ENCODE peak calls at places on chromosomes 12 and 14, in seven cellular contexts. G is tibial nerve, V is body of pancreas, E is stomach, P is lower leg skin, Q is heart left ventricle, D is A549. X is an unnamed sample.

GRCh38 chr14:58732387-58732786 is 94.6 kb downstream of the DACT1 start:
- DNase-seq in G (no peak), V (no peak), E (no peak), P (no peak), Q (no peak), D (no peak), X (no peak)

GRCh38 chr12:20214286-20214685 is 154.1 kb upstream of the PDE3A start:
- DNase-seq in G (no peak), V (no peak), E (no peak), P (no peak), Q (no peak), D (no peak), X (no peak)

GRCh38 chr12:126883737-126884136 is 1383.2 kb upstream of the TMEM132C start:
- DNase-seq in G (no peak), V (peak; percentile 75), E (no peak), P (no peak), Q (peak; percentile 17), D (no peak), X (no peak)

GRCh38 chr14:20986811-20987210 is 3.0 kb upstream of the METTL17 start:
- DNase-seq in G (no peak), V (peak; percentile 25), E (no peak), P (peak; percentile 59), Q (peak; percentile 10), D (peak; percentile 83), X (no peak)

GRCh38 chr12:24244231-24244630 is 294.8 kb upstream of the SOX5 start:
- DNase-seq in G (no peak), V (no peak), E (no peak), P (no peak), Q (no peak), D (no peak), X (no peak)

GRCh38 chr12:122078141-122079037 is at the start of gene MLXIP:
- DNase-seq in G (peak; percentile 89), V (peak; percentile 95), E (peak; percentile 96), P (peak; percentile 91), Q (peak; percentile 95), D (peak; percentile 94), X (peak; percentile 92)

GRCh38 chr14:75832621-75833297 is 149.0 kb downstream of the TGFB3 start:
- DNase-seq in G (no peak), V (peak; percentile 35), E (peak; percentile 58), P (no peak), Q (no peak), D (no peak), X (no peak)

GRCh38 chr12:8860165-8860961 is 37.9 kb downstream of the A2ML1 start:
- DNase-seq in G (peak; percentile 28), V (peak; percentile 47), E (peak; percentile 34), P (no peak), Q (no peak), D (no peak), X (peak; percentile 44)

GRCh38 chr14:92690171-92691011 is 58.0 kb downstream of the LGMN start:
- DNase-seq in G (no peak), V (peak; percentile 72), E (peak; percentile 68), P (no peak), Q (no peak), D (peak; percentile 77), X (peak; percentile 53)

GRCh38 chr14:73526036-73526984 is 10.6 kb upstream of the ACOT1 start:
- DNase-seq in G (no peak), V (peak; percentile 91), E (peak; percentile 84), P (no peak), Q (peak; percentile 60), D (no peak), X (no peak)

GRCh38 chr12:29519585-29520182 is 22.2 kb upstream of the OVCH1 start:
- DNase-seq in G (no peak), V (peak; percentile 31), E (no peak), P (no peak), Q (peak; percentile 13), D (peak; percentile 8), X (peak; percentile 16)

GRCh38 chr12:93974252-93974651 is 174.1 kb upstream of the PLXNC1 start:
- DNase-seq in G (no peak), V (no peak), E (no peak), P (no peak), Q (no peak), D (no peak), X (no peak)

GRCh38 chr12:124761876-124762275 is 101.8 kb downstream of the SCARB1 start:
- DNase-seq in G (no peak), V (no peak), E (no peak), P (no peak), Q (no peak), D (no peak), X (no peak)

GRCh38 chr12:67820694-67821093 is 168.6 kb upstream of the IFNG-AS1 start:
- DNase-seq in G (no peak), V (no peak), E (no peak), P (no peak), Q (no peak), D (no peak), X (no peak)

GRCh38 chr12:65894624-65895023 is 70.3 kb downstream of the HMGA2 start:
- DNase-seq in G (no peak), V (no peak), E (no peak), P (no peak), Q (no peak), D (no peak), X (no peak)

GRCh38 chr12:131418884-131419283 is 292.0 kb upstream of the SFSWAP start:
- DNase-seq in G (no peak), V (no peak), E (no peak), P (no peak), Q (no peak), D (no peak), X (no peak)

GRCh38 chr14:60859525-60859924 is 121.4 kb downstream of the TRMT5 start:
- DNase-seq in G (no peak), V (no peak), E (no peak), P (no peak), Q (no peak), D (no peak), X (no peak)
- TF ChIP-seq CTCF in G (no peak), V (no peak), E (no peak), P (no peak), Q (no peak), D (no peak), X (no peak)

GRCh38 chr12:53096761-53097160 is 706 bp upstream of the IGFBP6 start:
- DNase-seq in G (no peak), V (no peak), E (peak; percentile 21), P (no peak), Q (no peak), D (no peak), X (no peak)

GRCh38 chr12:53097564-53098353 is at the start of gene IGFBP6:
- DNase-seq in G (peak; percentile 58), V (peak; percentile 57), E (peak; percentile 55), P (no peak), Q (peak; percentile 71), D (peak; percentile 65), X (no peak)

GRCh38 chr12:53098982-53099651 is 1.6 kb downstream of the IGFBP6 start:
- DNase-seq in G (peak; percentile 93), V (peak; percentile 88), E (peak; percentile 90), P (peak; percentile 92), Q (peak; percentile 90), D (peak; percentile 98), X (peak; percentile 86)

GRCh38 chr12:53097207-53097563 is 282 bp upstream of the IGFBP6 start:
- DNase-seq in G (no peak), V (no peak), E (no peak), P (no peak), Q (no peak), D (no peak), X (no peak)

DNA sequence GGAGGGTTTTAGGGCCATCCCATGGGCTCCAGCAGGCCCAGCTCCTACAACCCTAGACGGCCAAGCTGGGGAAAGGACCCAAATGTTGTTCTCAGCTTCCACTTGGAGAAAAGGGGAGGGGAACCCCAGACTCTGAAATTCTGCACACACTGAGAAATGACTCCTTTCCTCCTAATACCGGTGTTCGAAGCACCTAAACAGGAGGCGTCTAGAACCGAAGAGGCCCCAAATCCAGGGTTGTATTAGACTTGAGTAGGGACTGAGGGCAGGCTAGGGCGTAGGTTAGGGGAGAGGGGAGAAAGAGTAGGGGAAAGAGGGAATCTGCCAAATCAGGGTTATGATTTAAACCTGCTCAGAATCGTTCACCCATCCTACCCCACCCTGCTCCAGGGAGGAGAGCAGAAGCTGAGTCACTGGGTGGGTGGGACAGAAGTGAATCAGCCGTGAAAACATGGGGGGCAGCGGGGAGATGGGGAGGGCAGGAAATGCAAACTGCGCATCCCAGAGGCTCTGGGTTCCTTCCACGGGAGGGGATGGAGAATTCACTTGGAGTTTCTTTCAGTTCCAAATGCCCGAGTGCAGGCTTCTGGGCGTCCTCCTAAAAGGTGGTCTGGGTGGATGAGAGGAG is 1.0 kb downstream of the IGFBP6 start:
- DNase-seq in G (no peak), V (no peak), E (peak; percentile 24), P (no peak), Q (peak; percentile 47), D (peak; percentile 69), X (no peak)
- TF ChIP-seq POLR2A in G (no peak), V (no peak), E (no peak), P (no peak), Q (no peak), D (peak; percentile 42), X (no peak)

DNA sequence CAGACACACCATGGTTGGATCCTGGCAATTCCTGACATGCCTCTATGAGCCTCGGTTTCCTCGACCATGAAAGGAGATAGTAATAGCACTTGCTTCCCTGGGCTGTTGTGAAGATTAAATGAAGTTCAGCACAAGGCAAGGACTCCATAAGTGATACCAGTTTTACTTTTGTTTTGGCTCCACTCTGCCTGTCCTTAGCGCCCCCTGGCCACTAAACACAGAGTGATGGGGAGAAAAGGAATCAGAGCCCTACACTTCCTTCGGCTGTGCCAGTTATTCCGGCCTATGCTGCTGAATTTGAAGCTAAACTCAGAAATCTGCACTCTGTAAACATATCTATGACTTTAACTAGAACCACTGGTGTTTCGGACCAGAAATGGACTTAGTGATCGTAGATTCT is 173.8 kb downstream of the C12orf75 start:
- DNase-seq in G (no peak), V (no peak), E (no peak), P (no peak), Q (no peak), D (no peak), X (no peak)
- TF ChIP-seq CTCF in G (no peak), V (no peak), E (no peak), P (no peak), Q (no peak), D (no peak), X (no peak)

DNA sequence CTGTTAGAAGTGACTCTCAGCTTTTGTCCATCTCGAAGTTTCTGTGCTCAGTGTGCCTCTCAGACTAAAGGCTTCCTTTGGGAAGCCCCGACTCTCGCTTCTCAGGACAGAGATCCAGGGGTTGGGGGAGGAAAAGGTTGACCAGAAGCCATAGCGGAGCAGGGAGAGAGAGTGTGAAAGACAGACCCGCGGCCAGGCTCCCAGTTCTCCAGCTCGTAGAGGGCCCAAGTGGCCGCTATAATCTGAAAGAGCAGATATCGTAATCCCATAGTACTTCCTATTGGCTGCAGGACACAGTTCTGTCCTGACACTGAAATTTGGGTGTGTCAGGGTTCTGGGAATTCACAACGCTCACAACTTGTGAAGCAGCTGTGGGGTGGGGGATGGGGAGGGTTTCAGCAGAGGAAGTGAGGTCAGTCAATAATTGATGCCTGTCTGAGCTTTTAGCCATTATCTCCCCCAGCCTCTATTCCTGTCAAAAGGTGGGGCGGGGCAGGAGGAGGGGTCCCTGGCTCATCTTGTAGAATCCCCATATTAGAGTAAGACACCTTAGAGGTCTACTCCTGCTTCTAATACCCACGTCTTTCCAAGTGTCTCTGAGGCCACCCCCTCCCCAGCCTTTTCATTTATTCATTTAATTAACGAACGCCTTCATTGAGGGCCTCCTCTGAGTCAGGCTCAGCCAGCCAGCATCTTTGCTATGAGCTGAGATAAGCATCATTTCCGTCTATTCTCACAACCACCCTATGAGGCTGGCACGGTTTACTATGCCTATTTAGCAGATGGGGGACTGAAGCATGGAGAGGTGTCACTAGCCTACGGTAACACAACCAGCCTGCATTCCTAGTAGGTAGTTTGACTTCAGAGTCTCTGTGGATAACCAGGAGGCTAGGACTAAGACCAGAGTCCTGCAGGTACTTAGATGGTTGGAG is 1.5 kb upstream of the ACVRL1 start:
- DNase-seq in G (peak; percentile 77), V (peak; percentile 68), E (peak; percentile 52), P (peak; percentile 83), Q (peak; percentile 85), D (no peak), X (no peak)
- TF ChIP-seq POLR2A in G (no peak), V (no peak), E (no peak), P (no peak), Q (no peak), D (no peak), X (no peak)

X was measured in prostate gland.